ENCODE peak calls at places on chromosomes 13 and 19, in five cellular contexts. One of them, this sample, is unnamed. For H3K4me1 and H3K36me3, the result is how much of the 10 kb centered on the place peaks cover.

GRCh38 chr19:4095488-4095844 is 28.5 kb downstream of the MAP2K2 start:
- DNase-seq in CD8-positive, alpha-beta T cell: no peak
- DNase-seq in heart right ventricle: no peak
- DNase-seq in mammary epithelial cell: no peak
- DNase-seq in fibroblast of lung: no peak
- DNase-seq in this sample: no peak

GRCh38 chr19:53101518-53101917 is 1.7 kb downstream of the ZNF160 start:
- DNase-seq in fibroblast of lung: no peak
- DNase-seq in mammary epithelial cell: peak
- DNase-seq in heart right ventricle: no peak
- DNase-seq in CD8-positive, alpha-beta T cell: no peak
- DNase-seq in this sample: peak

GRCh38 chr13:40597735-40598365 is 68.6 kb downstream of the FOXO1 start:
- DNase-seq in fibroblast of lung: no peak
- DNase-seq in mammary epithelial cell: peak
- DNase-seq in heart right ventricle: no peak
- DNase-seq in CD8-positive, alpha-beta T cell: no peak
- DNase-seq in this sample: no peak

GRCh38 chr19:3618144-3618810 is 8.3 kb downstream of the CACTIN start:
- DNase-seq in CD8-positive, alpha-beta T cell: peak
- DNase-seq in heart right ventricle: peak
- DNase-seq in mammary epithelial cell: no peak
- DNase-seq in fibroblast of lung: peak
- DNase-seq in this sample: peak

GRCh38 chr13:99151516-99151915 is 49.1 kb upstream of the UBAC2 start:
- DNase-seq in mammary epithelial cell: peak
- DNase-seq in heart right ventricle: no peak
- DNase-seq in CD8-positive, alpha-beta T cell: no peak
- DNase-seq in fibroblast of lung: peak
- DNase-seq in this sample: no peak

GRCh38 chr19:6286676-6287075 is 6.9 kb upstream of the MLLT1 start:
- DNase-seq in fibroblast of lung: no peak
- DNase-seq in mammary epithelial cell: no peak
- DNase-seq in heart right ventricle: no peak
- DNase-seq in CD8-positive, alpha-beta T cell: no peak
- DNase-seq in this sample: no peak

GRCh38 chr13:76790519-76791289 is 95.5 kb downstream of the KCTD12 start:
- DNase-seq in fibroblast of lung: no peak
- DNase-seq in heart right ventricle: no peak
- DNase-seq in CD8-positive, alpha-beta T cell: no peak
- DNase-seq in mammary epithelial cell: no peak
- DNase-seq in this sample: no peak

GRCh38 chr13:111599791-111600190 is 279.3 kb downstream of the TEX29 start:
- DNase-seq in heart right ventricle: no peak
- DNase-seq in fibroblast of lung: no peak
- DNase-seq in CD8-positive, alpha-beta T cell: no peak
- DNase-seq in mammary epithelial cell: no peak
- DNase-seq in this sample: no peak

GRCh38 chr13:31053098-31053497 is 108.6 kb downstream of the HSPH1 start:
- DNase-seq in heart right ventricle: peak
- DNase-seq in CD8-positive, alpha-beta T cell: peak
- DNase-seq in fibroblast of lung: no peak
- DNase-seq in mammary epithelial cell: peak
- DNase-seq in this sample: peak

GRCh38 chr13:50192272-50192813 is 177.1 kb downstream of the KCNRG start:
- DNase-seq in heart right ventricle: no peak
- DNase-seq in CD8-positive, alpha-beta T cell: no peak
- DNase-seq in mammary epithelial cell: no peak
- DNase-seq in fibroblast of lung: no peak
- DNase-seq in this sample: no peak

GRCh38 chr13:44243198-44243852 is 130.3 kb upstream of the SERP2 start:
- DNase-seq in fibroblast of lung: peak
- DNase-seq in mammary epithelial cell: peak
- DNase-seq in heart right ventricle: no peak
- DNase-seq in CD8-positive, alpha-beta T cell: no peak
- DNase-seq in this sample: peak

GRCh38 chr13:73335226-73335625 is 276.4 kb downstream of the KLF5 start:
- DNase-seq in CD8-positive, alpha-beta T cell: no peak
- DNase-seq in fibroblast of lung: peak
- DNase-seq in mammary epithelial cell: peak
- DNase-seq in heart right ventricle: no peak
- DNase-seq in this sample: no peak

GRCh38 chr19:55005684-55006488 is 32.2 kb downstream of the GP6 start:
- DNase-seq in heart right ventricle: no peak
- DNase-seq in fibroblast of lung: peak
- DNase-seq in CD8-positive, alpha-beta T cell: peak
- DNase-seq in mammary epithelial cell: peak
- DNase-seq in this sample: no peak

DNA sequence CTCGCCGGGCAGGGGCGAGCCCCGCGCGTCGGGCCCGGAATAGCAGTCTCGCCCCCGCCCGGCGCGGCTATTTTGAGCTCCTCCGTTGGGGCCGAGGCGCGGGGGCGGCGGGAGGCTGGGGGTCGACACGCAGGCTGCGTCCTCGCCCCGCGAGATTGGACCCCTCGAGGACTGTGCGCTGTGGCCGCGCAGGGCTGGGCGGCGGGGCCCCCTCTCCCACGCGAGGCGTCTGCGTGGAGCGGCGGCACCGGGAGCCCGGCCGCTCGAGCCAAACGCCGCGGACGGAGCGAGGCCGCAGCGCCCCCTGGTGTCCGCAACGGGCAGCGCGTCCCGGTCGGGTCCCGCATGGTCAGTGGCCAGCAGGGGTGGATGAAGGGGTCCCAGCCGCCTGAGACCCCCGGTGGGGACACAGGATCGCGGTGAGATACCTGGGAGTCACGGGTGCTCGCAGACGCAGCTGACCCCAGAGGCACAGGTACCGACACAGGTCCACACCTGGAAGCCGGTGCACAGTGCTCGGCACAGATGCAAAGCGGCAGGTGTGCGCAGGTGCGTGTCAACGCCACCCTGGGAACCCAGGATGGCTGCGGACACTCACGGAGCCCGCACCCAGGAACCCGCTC is 2.2 kb upstream of the CIRBP start:
- DNase-seq in fibroblast of lung: peak
- DNase-seq in CD8-positive, alpha-beta T cell: peak
- DNase-seq in heart right ventricle: peak
- DNase-seq in mammary epithelial cell: no peak
- DNase-seq in this sample: peak
- H3K4me1 ChIP-seq in fibroblast of lung: under half
- H3K4me1 ChIP-seq in CD8-positive, alpha-beta T cell: half or more
- H3K4me1 ChIP-seq in heart right ventricle: half or more
- H3K4me1 ChIP-seq in mammary epithelial cell: half or more
- H3K4me1 ChIP-seq in this sample: half or more

GRCh38 chr13:20035130-20035529 is 76.6 kb downstream of the ZMYM2 start:
- DNase-seq in heart right ventricle: no peak
- DNase-seq in fibroblast of lung: peak
- DNase-seq in mammary epithelial cell: no peak
- DNase-seq in CD8-positive, alpha-beta T cell: no peak
- DNase-seq in this sample: no peak
- TF ChIP-seq CTCF in heart right ventricle: peak
- TF ChIP-seq CTCF in fibroblast of lung: no peak
- TF ChIP-seq CTCF in mammary epithelial cell: peak
- TF ChIP-seq CTCF in CD8-positive, alpha-beta T cell: no peak
- TF ChIP-seq CTCF in this sample: peak

GRCh38 chr13:75566658-75567057 is 17.1 kb downstream of the UCHL3 start:
- DNase-seq in heart right ventricle: no peak
- DNase-seq in CD8-positive, alpha-beta T cell: no peak
- DNase-seq in fibroblast of lung: peak
- DNase-seq in mammary epithelial cell: peak
- DNase-seq in this sample: no peak
- H3K36me3 ChIP-seq in heart right ventricle: under half
- H3K36me3 ChIP-seq in CD8-positive, alpha-beta T cell: under half
- H3K36me3 ChIP-seq in fibroblast of lung: under half
- H3K36me3 ChIP-seq in mammary epithelial cell: under half
- H3K36me3 ChIP-seq in this sample: under half

GRCh38 chr13:75399879-75400217 is 82.1 kb downstream of the TBC1D4 start:
- DNase-seq in mammary epithelial cell: no peak
- DNase-seq in heart right ventricle: no peak
- DNase-seq in CD8-positive, alpha-beta T cell: no peak
- DNase-seq in fibroblast of lung: no peak
- DNase-seq in this sample: no peak
- H3K4me1 ChIP-seq in mammary epithelial cell: under half
- H3K4me1 ChIP-seq in heart right ventricle: under half
- H3K4me1 ChIP-seq in CD8-positive, alpha-beta T cell: under half
- H3K4me1 ChIP-seq in fibroblast of lung: under half
- H3K4me1 ChIP-seq in this sample: under half

DNA sequence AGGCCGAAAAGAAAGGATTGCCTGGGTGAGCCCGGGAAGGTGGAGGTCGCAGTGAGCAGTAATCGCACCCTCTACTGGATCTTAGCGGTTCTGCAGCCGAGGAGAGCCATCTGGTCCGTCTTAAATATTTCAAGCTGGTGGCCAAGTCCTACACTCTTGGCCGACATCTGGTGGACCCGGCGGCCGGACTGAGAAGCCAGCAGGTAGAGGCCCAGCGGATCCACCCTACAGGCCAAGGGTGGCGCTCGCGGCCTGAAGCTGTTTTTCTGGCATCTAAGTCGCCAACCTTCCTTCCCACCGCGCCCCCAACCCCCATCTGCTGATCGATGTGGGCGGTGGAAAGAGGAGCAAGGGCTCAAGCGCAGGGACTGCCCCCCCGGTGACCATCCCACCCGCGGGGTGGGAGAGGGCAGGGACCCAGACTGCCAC is 46.5 kb upstream of the ZNF730 start:
- DNase-seq in fibroblast of lung: peak
- DNase-seq in heart right ventricle: peak
- DNase-seq in CD8-positive, alpha-beta T cell: no peak
- DNase-seq in mammary epithelial cell: peak
- DNase-seq in this sample: peak
- TF ChIP-seq CTCF in fibroblast of lung: peak
- TF ChIP-seq CTCF in heart right ventricle: peak
- TF ChIP-seq CTCF in CD8-positive, alpha-beta T cell: no peak
- TF ChIP-seq CTCF in mammary epithelial cell: no peak
- TF ChIP-seq CTCF in this sample: no peak

GRCh38 chr19:13920524-13920923 is 14.5 kb downstream of the CC2D1A start:
- DNase-seq in heart right ventricle: no peak
- DNase-seq in CD8-positive, alpha-beta T cell: no peak
- DNase-seq in fibroblast of lung: no peak
- DNase-seq in mammary epithelial cell: no peak
- DNase-seq in this sample: no peak
- H3K36me3 ChIP-seq in heart right ventricle: half or more
- H3K36me3 ChIP-seq in CD8-positive, alpha-beta T cell: under half
- H3K36me3 ChIP-seq in fibroblast of lung: under half
- H3K36me3 ChIP-seq in mammary epithelial cell: under half
- H3K36me3 ChIP-seq in this sample: half or more

This sample was measured in adrenal gland.